ENCODE peak calls at places on chromosomes 12 and 14, in nine cellular contexts. U, R, E, Q, N, K, Z, J and V are unnamed samples.

GRCh38 chr12:132169376-132169775 is 25.1 kb downstream of the NOC4L start:
- DNase-seq in E (no peak), K (no peak), R (no peak), U (no peak), Z (no peak), J (no peak), N (peak; percentile 11), Q (no peak), V (no peak)

GRCh38 chr12:128829870-128830504 is 6.2 kb upstream of the SLC15A4 start:
- DNase-seq in K (no peak), E (peak; percentile 71), Z (no peak), Q (peak; percentile 53), U (no peak), N (no peak), J (peak; percentile 5), R (no peak), V (no peak)

GRCh38 chr12:50050119-50050385 is 7.3 kb upstream of the ASIC1 start:
- DNase-seq in K (no peak), R (no peak), U (no peak), N (no peak), E (no peak), Q (no peak), J (no peak), Z (no peak), V (no peak)

GRCh38 chr14:80955434-80955939 is at the start of gene TSHR:
- DNase-seq in J (no peak), Q (no peak), E (peak; percentile 61), U (no peak), K (no peak), Z (no peak), R (no peak), N (no peak), V (peak; percentile 5)

GRCh38 chr14:91496790-91497189 is 13.3 kb downstream of the PPP4R3A start:
- DNase-seq in N (no peak), U (no peak), Z (no peak), K (no peak), J (peak; percentile 23), E (no peak), Q (no peak), R (no peak), V (no peak)

GRCh38 chr12:42791399-42791798 is 201.9 kb upstream of the PRICKLE1 start:
- DNase-seq in E (no peak), R (no peak), Q (no peak), K (no peak), J (no peak), Z (no peak), U (no peak), N (no peak), V (no peak)

GRCh38 chr12:98106201-98106600 is 409.2 kb upstream of the TMPO start:
- DNase-seq in Z (no peak), R (no peak), U (no peak), E (no peak), N (no peak), Q (no peak), J (no peak), K (no peak), V (no peak)

GRCh38 chr14:91177797-91178147 is 63.9 kb downstream of the DGLUCY start:
- DNase-seq in N (no peak), Z (no peak), R (no peak), Q (no peak), K (no peak), E (no peak), J (no peak), U (no peak), V (no peak)

GRCh38 chr14:22848391-22849164 is 12.2 kb downstream of the MMP14 start:
- DNase-seq in K (no peak), Z (peak; percentile 96), N (peak; percentile 66), E (no peak), J (peak; percentile 69), Q (peak; percentile 95), R (peak; percentile 89), U (peak; percentile 92), V (no peak)

GRCh38 chr12:82383930-82384513 is 25.7 kb downstream of the METTL25 start:
- DNase-seq in N (no peak), R (peak; percentile 34), Q (no peak), E (peak; percentile 8), K (peak; percentile 54), Z (no peak), J (peak; percentile 51), U (peak; percentile 54), V (no peak)

GRCh38 chr14:69003626-69004025 is 24.5 kb upstream of the ACTN1 start:
- DNase-seq in N (no peak), K (no peak), Z (no peak), U (no peak), R (no peak), J (no peak), E (no peak), Q (no peak), V (no peak)

GRCh38 chr12:9731797-9732196 is 1.1 kb downstream of the CLECL1 start:
- DNase-seq in K (no peak), J (no peak), U (no peak), R (no peak), Z (no peak), N (no peak), Q (no peak), E (peak; percentile 55), V (no peak)

GRCh38 chr12:9730011-9730410 is 2.9 kb downstream of the CLECL1 start:
- DNase-seq in K (no peak), U (no peak), Z (no peak), N (no peak), Q (no peak), R (no peak), E (no peak), J (no peak), V (no peak)

GRCh38 chr12:9729082-9729481 is 3.8 kb downstream of the CLECL1 start:
- DNase-seq in E (no peak), U (no peak), R (no peak), Z (no peak), Q (no peak), N (no peak), K (no peak), J (no peak), V (no peak)

GRCh38 chr12:9731393-9731792 is 1.5 kb downstream of the CLECL1 start:
- DNase-seq in J (no peak), N (no peak), Z (no peak), K (no peak), U (no peak), Q (no peak), E (no peak), R (no peak), V (no peak)

DNA sequence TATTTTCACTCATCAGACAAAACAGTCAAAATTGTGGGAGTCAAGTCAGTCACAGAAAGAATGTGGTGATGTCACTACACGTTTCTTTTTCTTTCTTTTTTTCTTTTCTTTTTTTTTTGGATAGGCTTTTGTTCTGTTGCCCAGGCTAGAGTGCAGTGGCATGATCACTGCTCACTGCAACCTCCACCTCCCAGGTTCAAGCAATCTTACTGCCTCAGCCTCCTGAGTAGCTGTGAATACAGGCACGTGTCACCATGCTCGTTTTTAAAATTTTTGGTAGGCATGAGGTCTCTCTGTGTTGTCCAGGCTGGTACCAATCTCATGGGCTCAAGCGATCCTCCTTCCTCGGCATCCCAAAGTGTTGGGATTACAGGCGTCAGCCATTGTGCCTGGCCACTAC is 2.3 kb downstream of the CLECL1 start:
- DNase-seq in N (no peak), U (no peak), J (no peak), E (no peak), R (no peak), Z (no peak), Q (no peak), K (no peak), V (no peak)
- H3K4me3 ChIP-seq in N (no peak overlapping the region), U (no peak overlapping the region), J (no peak overlapping the region), E (no peak overlapping the region), R (no peak overlapping the region), Z (no peak overlapping the region), Q (no peak overlapping the region), K (no peak overlapping the region), V (no peak overlapping the region)

GRCh38 chr14:61575751-61576150 is 119.6 kb upstream of the HIF1A start:
- DNase-seq in N (no peak), Q (no peak), Z (no peak), J (no peak), U (no peak), E (no peak), R (no peak), K (no peak), V (no peak)

GRCh38 chr14:61575126-61575525 is 120.2 kb upstream of the HIF1A start:
- DNase-seq in N (no peak), E (no peak), J (no peak), Z (no peak), R (no peak), K (no peak), U (no peak), Q (no peak), V (no peak)

GRCh38 chr14:61573321-61573720 is 122.0 kb upstream of the HIF1A start:
- DNase-seq in R (no peak), J (no peak), Q (no peak), E (no peak), U (no peak), K (no peak), Z (no peak), N (no peak), V (no peak)

GRCh38 chr14:61574514-61574807 is 120.9 kb upstream of the HIF1A start:
- DNase-seq in R (no peak), K (no peak), U (no peak), Z (no peak), N (no peak), Q (no peak), E (no peak), J (no peak), V (no peak)

GRCh38 chr14:61573748-61574513 is 121.4 kb upstream of the HIF1A start:
- DNase-seq in R (no peak), J (peak; percentile 94), N (no peak), Q (no peak), U (peak; percentile 73), Z (no peak), E (no peak), K (no peak), V (no peak)
- H3K4me3 ChIP-seq in R (no peak overlapping the region), J (no peak overlapping the region), N (no peak overlapping the region), Q (no peak overlapping the region), U (no peak overlapping the region), Z (no peak overlapping the region), E (no peak overlapping the region), K (no peak overlapping the region), V (no peak overlapping the region)

GRCh38 chr12:125280482-125281377 is 215.5 kb downstream of the AACS start:
- DNase-seq in J (no peak), E (no peak), Z (no peak), R (no peak), Q (no peak), U (no peak), K (peak; percentile 9), N (no peak), V (peak; percentile 32)
- H3K4me3 ChIP-seq in J (no peak overlapping the region), E (no peak overlapping the region), Z (no peak overlapping the region), R (no peak overlapping the region), Q (no peak overlapping the region), U (no peak overlapping the region), K (no peak overlapping the region), N (peak overlapping the region; percentile 11), V (no peak overlapping the region)

DNA sequence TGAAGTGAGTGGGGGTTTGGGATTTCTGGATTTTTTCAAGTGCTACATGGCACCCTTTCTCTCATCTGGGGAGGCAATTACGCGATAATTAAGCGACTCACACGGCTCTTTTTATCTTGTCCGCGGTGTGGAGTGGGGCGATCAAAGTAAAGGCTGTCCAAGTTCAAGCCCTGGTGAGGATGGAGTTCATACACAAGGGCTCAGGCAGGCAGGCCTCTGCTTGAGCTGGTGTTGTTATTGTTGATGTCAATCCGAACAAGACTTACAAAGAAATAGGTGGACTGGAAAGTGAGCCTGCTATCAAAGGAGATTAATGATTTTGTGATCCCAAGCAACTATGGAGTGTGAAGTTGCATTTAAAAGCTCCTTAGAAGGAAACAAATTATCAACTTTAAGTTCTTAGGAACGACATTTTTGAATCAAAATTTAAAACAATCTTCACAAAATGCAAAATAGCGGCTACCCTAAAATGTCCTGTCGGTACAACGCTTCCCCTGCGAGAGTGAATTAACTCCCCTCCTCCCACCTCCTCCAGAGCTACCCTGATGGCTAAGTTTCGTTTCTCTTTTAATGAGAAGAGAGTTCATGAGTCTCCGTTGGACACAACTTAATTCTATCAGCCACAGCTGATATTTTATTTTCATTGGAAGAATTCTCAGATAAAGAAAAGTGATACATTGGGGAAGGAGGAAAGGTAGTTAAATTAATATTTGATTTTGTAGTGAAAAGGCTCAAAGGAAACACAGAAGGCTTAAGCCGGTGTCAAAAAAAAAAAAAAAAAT is 5.9 kb downstream of the FOXA1 start:
- DNase-seq in J (peak; percentile 63), E (no peak), Q (no peak), N (no peak), K (peak; percentile 52), R (no peak), Z (no peak), U (no peak), V (no peak)
- H3K4me3 ChIP-seq in J (peak overlapping the region; percentile 49), E (no peak overlapping the region), Q (no peak overlapping the region), N (no peak overlapping the region), K (peak overlapping the region; percentile 60), R (no peak overlapping the region), Z (no peak overlapping the region), U (no peak overlapping the region), V (no peak overlapping the region)